ENCODE peak calls at places on chromosomes 1 and 21, in nine cellular contexts. W is dorsolateral prefrontal cortex, R is lower lobe of right lung, J is endodermal cell, A is skeletal muscle cell, C is OCI-LY7, Z is fibroblast of pulmonary artery, V is pancreas, L is HFF-Myc. T is an unnamed sample.

GRCh38 chr1:6459850-6460265 is 6.1 kb downstream of the TNFRSF25 start:
- DNase-seq in W (no peak), R (no peak), L (no peak), Z (no peak), V (no peak), A (no peak), J (no peak), C (no peak), T (no peak)

GRCh38 chr1:12142891-12143630 is 23.7 kb upstream of the TNFRSF1B start:
- DNase-seq in A (no peak), R (peak; percentile 80), W (no peak), V (no peak), Z (no peak), L (no peak), C (no peak), J (no peak), T (peak; percentile 65)

GRCh38 chr1:35637401-35637809 is 3.9 kb downstream of the PSMB2 start:
- DNase-seq in A (no peak), V (no peak), W (no peak), R (no peak), J (no peak), C (peak; percentile 45), Z (peak; percentile 45), L (no peak), T (no peak)

GRCh38 chr1:64223329-64224151 is 20.1 kb downstream of the UBE2U start:
- DNase-seq in V (no peak), L (peak; percentile 35), A (peak; percentile 75), C (no peak), Z (peak; percentile 75), W (no peak), J (no peak), R (no peak), T (no peak)

GRCh38 chr1:84653130-84653680 is 37.1 kb downstream of the SSX2IP start:
- DNase-seq in C (no peak), Z (peak; percentile 8), L (no peak), R (no peak), V (no peak), W (no peak), J (no peak), A (no peak), T (no peak)

GRCh38 chr21:45109831-45110492 is 35.6 kb downstream of the ADARB1 start:
- DNase-seq in Z (no peak), A (no peak), W (no peak), C (peak; percentile 95), J (no peak), R (no peak), L (no peak), V (no peak), T (peak; percentile 71)

GRCh38 chr1:23478896-23479790 is 4.8 kb downstream of the ASAP3 start:
- DNase-seq in A (peak; percentile 66), W (no peak), R (peak; percentile 72), L (no peak), V (peak; percentile 89), C (no peak), J (no peak), Z (peak; percentile 90), T (no peak)

GRCh38 chr1:229027622-229028182 is 243.2 kb upstream of the RAB4A start:
- DNase-seq in C (peak; percentile 46), L (no peak), W (no peak), J (peak; percentile 79), A (peak; percentile 58), Z (peak; percentile 93), V (no peak), R (peak; percentile 73), T (peak; percentile 98)

GRCh38 chr1:228927947-228928898 is 192.9 kb downstream of the RHOU start:
- DNase-seq in W (no peak), A (no peak), V (no peak), R (no peak), C (no peak), J (no peak), L (no peak), Z (no peak), T (no peak)

GRCh38 chr1:226598455-226598849 is 49.9 kb downstream of the STUM start:
- DNase-seq in L (no peak), W (no peak), R (no peak), A (no peak), J (no peak), C (no peak), V (no peak), Z (no peak), T (no peak)

DNA sequence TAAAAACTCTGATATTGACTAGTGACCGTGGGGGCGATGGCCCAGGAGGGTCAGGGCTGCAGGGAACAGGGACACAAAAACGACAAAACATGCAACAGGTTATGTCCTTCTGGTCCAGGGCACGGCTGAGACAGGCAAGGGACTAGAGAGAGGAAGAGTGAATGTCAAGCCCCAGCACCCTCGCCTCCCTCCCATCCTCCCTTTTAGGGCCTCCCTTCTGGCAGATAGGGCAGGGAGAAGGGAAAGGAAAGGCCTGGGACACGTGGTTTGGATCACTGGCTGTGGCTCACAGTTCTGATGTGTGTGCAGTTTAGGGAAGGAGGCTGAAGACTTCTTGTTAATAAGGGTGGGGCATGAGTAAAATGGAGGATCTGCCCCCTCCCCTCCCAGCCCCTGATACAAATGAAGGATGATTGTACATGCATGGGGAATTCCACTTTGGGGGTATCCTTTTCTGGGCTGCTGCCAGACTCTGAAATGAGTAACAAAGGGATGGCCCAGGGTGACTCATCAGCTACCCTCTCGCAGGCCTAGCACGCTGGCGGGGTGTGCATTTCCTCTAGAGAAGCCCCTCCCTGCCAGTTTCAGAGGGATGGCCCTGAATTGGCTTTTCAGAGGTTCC is 14.2 kb downstream of the CAPN2 start:
- DNase-seq in C (no peak), Z (peak; percentile 95), J (peak; percentile 90), V (no peak), W (no peak), R (peak; percentile 75), A (peak; percentile 90), L (peak; percentile 97), T (no peak)
- H3K4me3 ChIP-seq in C (no peak overlapping the region), Z (peak overlapping the region; percentile 30), J (no peak overlapping the region), V (no peak overlapping the region), W (no peak overlapping the region), R (no peak overlapping the region), A (no peak overlapping the region), L (no peak overlapping the region), T (no peak overlapping the region)

DNA sequence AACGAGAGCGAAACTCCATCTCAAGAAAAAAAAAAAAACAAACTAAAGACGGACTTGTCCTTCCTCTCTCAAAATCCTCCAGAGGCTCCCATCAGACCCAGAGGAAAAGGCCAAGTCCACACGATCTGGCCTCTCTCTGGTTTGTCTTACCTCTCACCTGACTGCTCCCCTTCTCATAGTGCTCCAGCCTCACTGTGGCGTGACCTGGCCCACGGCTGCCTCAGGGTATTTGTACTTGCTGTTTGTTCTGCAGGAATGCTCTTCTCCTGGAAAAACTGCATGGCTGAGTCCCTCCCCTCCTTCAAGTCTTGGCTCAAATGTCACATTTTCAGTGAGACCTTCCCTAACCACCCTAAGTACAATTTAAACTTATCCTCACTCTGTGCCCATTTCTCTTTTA is 8.0 kb upstream of the BRWD1 start:
- DNase-seq in A (no peak), V (no peak), W (no peak), C (no peak), R (no peak), Z (no peak), L (no peak), J (no peak), T (no peak)
- H3K4me3 ChIP-seq in A (no peak overlapping the region), V (no peak overlapping the region), W (no peak overlapping the region), C (no peak overlapping the region), R (no peak overlapping the region), Z (no peak overlapping the region), L (no peak overlapping the region), J (no peak overlapping the region), T (no peak overlapping the region)

DNA sequence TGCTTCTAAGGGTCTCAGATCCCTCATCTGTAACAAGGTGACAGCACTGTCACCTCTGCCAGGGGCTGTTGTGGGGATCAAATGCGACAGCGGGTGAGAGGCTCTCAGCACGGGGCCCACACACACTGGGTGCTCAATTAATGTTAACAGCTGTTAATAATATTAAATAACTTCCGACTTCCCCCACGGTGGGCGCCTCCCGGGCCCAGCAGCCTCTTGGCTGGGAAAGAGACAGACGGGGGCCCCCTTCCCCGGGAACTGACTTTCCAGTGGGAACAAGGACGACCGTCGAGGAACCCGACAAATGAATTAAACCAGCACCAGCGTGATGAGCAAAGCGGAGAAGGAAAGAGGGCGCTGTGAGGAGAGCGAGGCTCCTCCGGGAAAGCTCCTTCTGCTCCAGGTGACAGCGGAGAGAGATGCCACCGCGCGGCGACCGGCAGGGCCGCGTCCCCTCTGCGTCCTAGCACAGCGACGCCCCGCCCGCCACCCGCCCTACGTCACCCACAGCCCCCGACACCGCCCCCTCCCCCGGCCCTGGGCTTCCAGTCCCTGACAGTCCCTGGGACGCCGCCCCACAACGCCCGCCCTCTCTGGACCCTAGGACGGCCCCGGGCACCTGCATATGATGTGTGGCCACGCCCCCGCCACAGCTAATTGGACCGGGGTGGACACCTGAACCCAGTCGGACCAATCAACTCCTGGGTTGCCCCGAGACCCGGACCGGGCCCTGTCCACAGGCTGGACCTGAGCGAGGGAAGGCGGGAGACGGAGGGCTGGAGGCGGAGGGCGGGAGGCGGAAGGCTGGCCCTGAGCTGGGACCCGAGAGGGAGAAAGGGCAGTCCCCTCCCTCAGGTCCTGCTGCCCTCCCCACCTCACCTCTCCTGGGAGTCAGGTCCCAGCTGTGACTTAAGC is 38.2 kb downstream of the MATN1 start:
- DNase-seq in Z (no peak), L (no peak), C (no peak), W (peak; percentile 18), A (no peak), V (peak; percentile 99), R (peak; percentile 81), J (peak; percentile 100), T (no peak)
- H3K4me3 ChIP-seq in Z (no peak overlapping the region), L (no peak overlapping the region), C (no peak overlapping the region), W (peak overlapping the region; percentile 17), A (no peak overlapping the region), V (peak overlapping the region; percentile 10), R (peak overlapping the region; percentile 19), J (peak overlapping the region; percentile 58), T (no peak overlapping the region)

GRCh38 chr1:242197907-242198306 is 199.0 kb upstream of the MAP1LC3C start:
- DNase-seq in R (no peak), W (no peak), C (no peak), L (no peak), J (no peak), Z (no peak), A (no peak), V (no peak), T (no peak)

GRCh38 chr1:242199861-242200458 is 201.1 kb upstream of the MAP1LC3C start:
- DNase-seq in A (no peak), J (no peak), L (no peak), R (no peak), V (no peak), C (no peak), Z (no peak), W (no peak), T (no peak)

GRCh38 chr1:242196101-242196500 is 197.2 kb upstream of the MAP1LC3C start:
- DNase-seq in Z (no peak), A (no peak), R (no peak), C (no peak), V (no peak), J (no peak), W (no peak), L (no peak), T (no peak)

GRCh38 chr1:242196914-242197313 is 198.0 kb upstream of the MAP1LC3C start:
- DNase-seq in L (no peak), W (no peak), V (no peak), R (no peak), A (no peak), C (no peak), Z (no peak), J (no peak), T (no peak)

DNA sequence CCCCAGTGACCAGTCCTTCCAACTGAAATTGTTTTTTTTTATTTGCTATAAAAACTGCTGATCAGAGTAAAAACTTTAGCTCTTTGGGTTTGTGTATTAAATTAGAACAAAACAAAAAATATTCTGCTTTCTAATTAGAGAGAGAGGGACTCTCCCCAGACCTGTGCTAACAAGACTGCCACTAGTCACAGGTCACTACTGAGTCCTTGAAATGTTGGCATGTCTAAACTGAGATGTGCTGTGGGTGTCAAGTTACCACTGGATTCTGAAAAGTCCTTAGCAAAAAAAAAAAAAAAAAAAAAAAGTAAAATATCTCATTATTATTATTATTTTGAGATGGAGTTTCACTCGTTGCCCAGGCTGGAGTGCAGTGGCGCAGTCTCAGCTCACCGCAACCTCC is 199.5 kb upstream of the MAP1LC3C start:
- DNase-seq in L (no peak), A (no peak), W (no peak), C (no peak), Z (no peak), J (no peak), V (no peak), R (no peak), T (no peak)
- H3K4me3 ChIP-seq in L (no peak overlapping the region), A (no peak overlapping the region), W (no peak overlapping the region), C (no peak overlapping the region), Z (no peak overlapping the region), J (no peak overlapping the region), V (no peak overlapping the region), R (no peak overlapping the region), T (no peak overlapping the region)

T was measured in HL-60.